ENCODE peak calls at places on chromosome 16, in five cellular contexts. Z is frontal cortex; X is stimulated activated CD8-positive, alpha-beta memory T cell treated with anti-CD3 and anti-CD28 coated beads, Interleukin-7, amount 100 ng/mL, for 24 hours; Y is heart left ventricle; H is stimulated activated naive CD8-positive, alpha-beta T cell treated with anti-CD3 and anti-CD28 coated beads, Interleukin-15, Interleukin-2, amounts not matched to agents 100 U/mL and 50 U/mL, for 24 hours. L is an unnamed sample.

GRCh38 chr16:52677487-52677886 is 130.5 kb upstream of the TOX3 start:
- DNase-seq in Z (no peak), Y (no peak), H (no peak), X (no peak), L (no peak)

GRCh38 chr16:88840589-88841215 is 16.0 kb downstream of the GALNS start:
- DNase-seq in X (no peak), Y (no peak), H (no peak), Z (peak), L (no peak)

GRCh38 chr16:21599158-21599993 is at the start of gene METTL9:
- DNase-seq in H (peak), X (peak), Z (peak), Y (peak), L (peak)

GRCh38 chr16:89150090-89150835 is 21.3 kb upstream of the CDH15 start:
- DNase-seq in Y (no peak), Z (no peak), X (no peak), H (no peak), L (no peak)

GRCh38 chr16:27641260-27641659 is 91.3 kb downstream of the KATNIP start:
- DNase-seq in X (no peak), Z (no peak), Y (no peak), H (no peak), L (no peak)

GRCh38 chr16:87382023-87382785 is 1.4 kb downstream of the FBXO31 start:
- DNase-seq in H (no peak), Z (no peak), X (no peak), Y (no peak), L (no peak)

GRCh38 chr16:2586241-2586640 is 48.4 kb downstream of the PDPK1 start:
- DNase-seq in X (no peak), H (peak), Y (no peak), Z (no peak), L (peak)

GRCh38 chr16:51141541-51141940 is 9.5 kb downstream of the SALL1 start:
- DNase-seq in Z (no peak), H (no peak), Y (no peak), X (no peak), L (no peak)

GRCh38 chr16:5060073-5060641 is 5.6 kb downstream of the C16orf89 start:
- DNase-seq in Y (no peak), Z (no peak), H (no peak), X (no peak), L (no peak)

GRCh38 chr16:3022697-3023414 is 886 bp downstream of the HCFC1R1 start:
- DNase-seq in X (no peak), Z (no peak), Y (peak), H (peak), L (peak)

GRCh38 chr16:88905563-88905962 is 39.1 kb upstream of the PABPN1L start:
- DNase-seq in Z (no peak), H (peak), X (no peak), Y (no peak), L (peak)

GRCh38 chr16:30894540-30895368 is 877 bp upstream of the BCL7C start:
- DNase-seq in Y (no peak), X (no peak), H (no peak), Z (no peak), L (no peak)

GRCh38 chr16:21184834-21185233 is 26.4 kb downstream of the LDAF1 start:
- DNase-seq in X (no peak), Y (no peak), Z (no peak), H (peak), L (peak)

GRCh38 chr16:4213721-4214120 is 28.2 kb downstream of the SRL start:
- DNase-seq in Z (no peak), H (no peak), X (no peak), Y (no peak), L (no peak)

GRCh38 chr16:74844041-74844826 is 69.6 kb upstream of the FA2H start:
- DNase-seq in Y (no peak), Z (no peak), X (no peak), H (no peak), L (no peak)

GRCh38 chr16:77780378-77780837 is 8.0 kb upstream of the VAT1L start:
- DNase-seq in X (no peak), Y (no peak), H (no peak), Z (no peak), L (no peak)

L was measured in activated CD8-positive, alpha-beta T cell treated with anti-CD3 and anti-CD28 coated beads for 36 hours.